ENCODE peak calls at places on chromosomes 4 and X, in nine cellular contexts. Q is Peyer's patch; K is endodermal cell; W is CD4-positive, alpha-beta T cell; J is uterus; M is heart left ventricle; Y is A549; P is heart right ventricle; B is suprapubic skin. L is an unnamed sample.

GRCh38 chrX:141405878-141406492 is 163.7 kb upstream of the SPANXC start:
- DNase-seq in Q (no peak), K (no peak), W (no peak), J (no peak), M (no peak), Y (peak), P (no peak), B (no peak), L (no peak)

GRCh38 chrX:6708676-6709075 is 173.8 kb upstream of the VCX3A start:
- DNase-seq in Q (no peak), K (no peak), W (no peak), J (no peak), M (no peak), Y (no peak), P (no peak), B (no peak), L (no peak)

GRCh38 chr4:140141196-140141845 is 12.7 kb downstream of the MAML3 start:
- DNase-seq in Q (no peak), K (no peak), W (no peak), J (no peak), M (no peak), Y (no peak), P (no peak), B (no peak), L (no peak)

GRCh38 chr4:164058775-164059174 is 564.3 kb downstream of the TMA16 start:
- DNase-seq in Q (no peak), K (no peak), W (no peak), J (no peak), M (no peak), Y (no peak), P (no peak), B (no peak), L (no peak)

GRCh38 chrX:106955004-106955772 is 35.0 kb downstream of the CLDN2 start:
- DNase-seq in Q (no peak), K (no peak), W (no peak), J (no peak), M (no peak), Y (no peak), P (no peak), B (no peak), L (no peak)

GRCh38 chr4:103018391-103019318 is 850 bp downstream of the SLC9B1 start:
- DNase-seq in Q (no peak), K (no peak), W (no peak), J (peak), M (no peak), Y (peak), P (no peak), B (peak), L (peak)

GRCh38 chrX:68699960-68700746 is 52.7 kb downstream of the STARD8 start:
- DNase-seq in Q (no peak), K (no peak), W (no peak), J (no peak), M (peak), Y (no peak), P (no peak), B (no peak), L (no peak)

GRCh38 chr4:111943796-111944203 is 201.5 kb upstream of the FAM241A start:
- DNase-seq in Q (peak), K (peak), W (no peak), J (peak), M (no peak), Y (peak), P (no peak), B (no peak), L (no peak)

GRCh38 chrX:75061701-75062100 is 94.4 kb downstream of the ABCB7 start:
- DNase-seq in Q (no peak), K (no peak), W (no peak), J (no peak), M (no peak), Y (no peak), P (no peak), B (no peak), L (no peak)

GRCh38 chr4:67674098-67674497 is 26.9 kb downstream of the UBA6 start:
- DNase-seq in Q (no peak), K (no peak), W (no peak), J (no peak), M (no peak), Y (no peak), P (no peak), B (no peak), L (no peak)

GRCh38 chr4:147787204-147787603 is 55.3 kb downstream of the ARHGAP10 start:
- DNase-seq in Q (no peak), K (peak), W (no peak), J (peak), M (no peak), Y (no peak), P (no peak), B (no peak), L (peak)

GRCh38 chr4:174217273-174218126 is 66.0 kb downstream of the FBXO8 start:
- DNase-seq in Q (no peak), K (peak), W (no peak), J (no peak), M (peak), Y (no peak), P (peak), B (no peak), L (peak)

GRCh38 chr4:55312491-55313101 is 33.4 kb upstream of the SRD5A3 start:
- DNase-seq in Q (peak), K (peak), W (peak), J (peak), M (peak), Y (no peak), P (no peak), B (peak), L (no peak)

GRCh38 chrX:49878128-49878833 is 1.0 kb upstream of the USP27X start:
- DNase-seq in Q (no peak), K (peak), W (peak), J (peak), M (no peak), Y (no peak), P (peak), B (no peak), L (no peak)
- H3K27ac ChIP-seq in Q (peak), K (no peak), W (peak), J (peak), M (peak), Y (peak), P (peak), B (peak), L (peak)

GRCh38 chr4:73311428-73311827 is 52.8 kb upstream of the ANKRD17 start:
- DNase-seq in Q (no peak), K (no peak), W (no peak), J (no peak), M (no peak), Y (no peak), P (no peak), B (no peak), L (no peak)
- TF ChIP-seq CTCF in Q (peak), K (peak), W (peak), J (peak), M (peak), Y (peak), P (peak), B (no peak), L (peak)

GRCh38 chr4:93894995-93895394 is 66.4 kb downstream of the ATOH1 start:
- DNase-seq in Q (no peak), K (no peak), W (no peak), J (no peak), M (no peak), Y (no peak), P (no peak), B (no peak), L (no peak)
- H3K27ac ChIP-seq in Q (no peak), K (no peak), W (no peak), J (no peak), M (no peak), Y (no peak), P (no peak), B (no peak), L (no peak)

DNA sequence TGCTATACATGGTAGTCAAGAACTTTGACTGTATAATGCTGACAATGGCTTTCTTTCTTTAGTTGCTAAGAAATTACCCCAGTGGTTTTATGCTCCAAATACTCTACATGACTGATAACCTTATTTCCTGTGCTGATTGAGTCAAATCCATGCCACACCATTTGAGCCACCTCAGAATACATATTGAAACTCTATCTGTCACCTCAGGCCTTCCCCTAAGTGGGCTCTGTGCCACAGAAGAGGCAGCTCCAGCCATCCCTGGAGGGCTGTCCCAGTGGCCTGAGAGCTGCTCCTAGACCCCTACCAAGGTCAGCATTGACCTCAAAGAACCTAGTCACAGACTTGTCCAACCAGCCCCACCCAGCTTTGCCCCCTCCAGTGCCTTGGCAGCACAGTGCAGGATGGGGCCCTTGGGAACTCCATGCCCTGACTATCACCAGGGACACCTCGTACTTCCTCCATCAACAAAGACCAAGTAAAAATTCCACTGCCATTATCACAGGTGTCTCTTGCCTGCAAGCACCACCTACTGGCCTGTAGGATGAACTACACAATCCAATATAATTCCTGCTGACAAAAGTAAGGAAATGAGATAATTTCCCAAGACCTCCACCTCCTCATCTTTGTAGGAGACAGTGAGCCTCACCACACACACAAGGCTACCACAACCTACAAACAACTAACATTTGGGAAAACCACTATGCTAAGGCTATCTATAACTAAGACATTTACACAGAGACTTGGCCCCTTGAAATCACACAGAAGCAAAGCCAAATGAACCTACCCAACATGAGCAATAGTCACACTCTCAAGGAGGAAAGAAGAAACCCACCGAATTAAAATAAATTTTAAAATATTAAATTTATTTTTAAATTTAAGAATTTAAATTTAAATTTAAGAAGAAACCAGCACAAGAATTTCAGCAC is 239.9 kb downstream of the NKX6-1 start:
- DNase-seq in Q (no peak), K (peak), W (no peak), J (no peak), M (no peak), Y (peak), P (no peak), B (no peak), L (peak)
- TF ChIP-seq CTCF in Q (peak), K (peak), W (no peak), J (no peak), M (no peak), Y (no peak), P (peak), B (no peak), L (peak)

GRCh38 chrX:67296395-67296794 is 247.4 kb upstream of the AR start:
- DNase-seq in Q (no peak), K (no peak), W (no peak), J (no peak), M (no peak), Y (no peak), P (no peak), B (no peak), L (no peak)
- H3K27ac ChIP-seq in Q (no peak), K (no peak), W (no peak), J (no peak), M (no peak), Y (no peak), P (no peak), B (no peak), L (no peak)

GRCh38 chrX:153922932-153923857 is 2.9 kb downstream of the ARHGAP4 start:
- DNase-seq in Q (peak), K (no peak), W (no peak), J (peak), M (peak), Y (peak), P (peak), B (peak), L (peak)
- TF ChIP-seq CTCF in Q (peak), K (peak), W (no peak), J (peak), M (peak), Y (peak), P (peak), B (peak), L (peak)

GRCh38 chr4:1330761-1331590 is 16.0 kb upstream of the UVSSA start:
- DNase-seq in Q (no peak), K (no peak), W (peak), J (no peak), M (no peak), Y (no peak), P (no peak), B (peak), L (peak)
- H3K27ac ChIP-seq in Q (peak), K (no peak), W (peak), J (no peak), M (no peak), Y (no peak), P (peak), B (no peak), L (no peak)

L was measured in psoas muscle.